ENCODE peak calls at places on chromosomes 2 and 18, in nine cellular contexts. C, S, Q, H, Y, D, F, K and M are unnamed samples.

GRCh38 chr2:45173513-45173912 is 164.3 kb upstream of the SIX2 start:
- DNase-seq in C (peak), S (peak), Q (no peak), H (no peak), Y (no peak), D (peak), F (no peak), K (no peak), M (no peak)

GRCh38 chr18:62480927-62481326 is 41.9 kb upstream of the ZCCHC2 start:
- DNase-seq in C (no peak), S (no peak), Q (no peak), H (no peak), Y (no peak), D (no peak), F (no peak), K (no peak), M (no peak)

GRCh38 chr2:29528891-29529520 is 392.4 kb downstream of the ALK start:
- DNase-seq in C (peak), S (peak), Q (peak), H (no peak), Y (no peak), D (no peak), F (peak), K (no peak), M (no peak)

GRCh38 chr18:8139971-8140406 is 469.2 kb upstream of the RAB12 start:
- DNase-seq in C (no peak), S (no peak), Q (no peak), H (no peak), Y (no peak), D (no peak), F (no peak), K (no peak), M (no peak)

GRCh38 chr2:208072250-208072892 is 47.0 kb upstream of the PLEKHM3 start:
- DNase-seq in C (peak), S (peak), Q (peak), H (peak), Y (peak), D (peak), F (peak), K (peak), M (peak)

GRCh38 chr2:202339052-202339870 is 36.9 kb upstream of the BMPR2 start:
- DNase-seq in C (peak), S (peak), Q (no peak), H (no peak), Y (no peak), D (no peak), F (no peak), K (no peak), M (no peak)

GRCh38 chr2:29070542-29070941 is 3.8 kb downstream of the PCARE start:
- DNase-seq in C (no peak), S (no peak), Q (no peak), H (no peak), Y (no peak), D (no peak), F (no peak), K (no peak), M (no peak)

GRCh38 chr2:98730053-98730850 is 680 bp downstream of the MGAT4A start:
- DNase-seq in C (no peak), S (no peak), Q (peak), H (peak), Y (peak), D (peak), F (peak), K (peak), M (peak)

GRCh38 chr2:218852911-218853667 is 6.5 kb upstream of the WNT6 start:
- DNase-seq in C (peak), S (peak), Q (peak), H (peak), Y (peak), D (no peak), F (peak), K (peak), M (peak)

GRCh38 chr18:48893559-48894265 is 57.1 kb downstream of the SMAD7 start:
- DNase-seq in C (no peak), S (no peak), Q (peak), H (peak), Y (no peak), D (no peak), F (no peak), K (no peak), M (no peak)

GRCh38 chr2:166972002-166972401 is 83.7 kb downstream of the XIRP2 start:
- DNase-seq in C (no peak), S (no peak), Q (no peak), H (no peak), Y (no peak), D (no peak), F (no peak), K (no peak), M (no peak)

GRCh38 chr2:43273477-43273876 is 47.1 kb upstream of the ZFP36L2 start:
- DNase-seq in C (peak), S (peak), Q (no peak), H (no peak), Y (no peak), D (no peak), F (peak), K (no peak), M (no peak)

GRCh38 chr2:74457549-74458131 is 598 bp upstream of the WBP1 start:
- DNase-seq in C (no peak), S (peak), Q (peak), H (no peak), Y (peak), D (no peak), F (peak), K (peak), M (peak)

GRCh38 chr2:241350530-241350877 is 5.6 kb upstream of the FARP2 start:
- DNase-seq in C (no peak), S (no peak), Q (no peak), H (no peak), Y (no peak), D (no peak), F (no peak), K (no peak), M (no peak)

GRCh38 chr2:122203523-122203922 is 448.1 kb downstream of the TSN start:
- DNase-seq in C (peak), S (peak), Q (no peak), H (no peak), Y (no peak), D (no peak), F (no peak), K (no peak), M (no peak)

GRCh38 chr2:233217892-233218377 is 33.5 kb upstream of the ATG16L1 start:
- DNase-seq in C (no peak), S (no peak), Q (no peak), H (no peak), Y (no peak), D (no peak), F (no peak), K (no peak), M (no peak)

GRCh38 chr18:44502221-44502620 is 178.5 kb upstream of the SETBP1 start:
- DNase-seq in C (no peak), S (no peak), Q (no peak), H (no peak), Y (no peak), D (no peak), F (no peak), K (no peak), M (no peak)

GRCh38 chr18:75216926-75217303 is 6.3 kb downstream of the TSHZ1 start:
- DNase-seq in C (no peak), S (no peak), Q (no peak), H (no peak), Y (no peak), D (no peak), F (no peak), K (no peak), M (no peak)

GRCh38 chr2:238669046-238669445 is 178.8 kb upstream of the TWIST2 start:
- DNase-seq in C (no peak), S (no peak), Q (no peak), H (no peak), Y (no peak), D (no peak), F (no peak), K (no peak), M (no peak)

GRCh38 chr2:196404276-196404675 is 232.9 kb upstream of the STK17B start:
- DNase-seq in C (no peak), S (no peak), Q (no peak), H (no peak), Y (no peak), D (no peak), F (no peak), K (no peak), M (no peak)